ENCODE peak calls at places on chromosomes 2 and 18, in four cellular contexts. One of them, this sample, is unnamed.
A peak's percentile ranks its signal among the peaks of the same experiment; 100 is the strongest.

GRCh38 chr2:241391892-241392665 is 36.0 kb downstream of the FARP2 start:
- DNase-seq in endothelial cell: peak; percentile 27
- DNase-seq in GM13977: no peak
- DNase-seq in HS-5: no peak
- DNase-seq in this sample: no peak

GRCh38 chr2:12856934-12857660 is 140.4 kb downstream of the TRIB2 start:
- DNase-seq in endothelial cell: no peak
- DNase-seq in GM13977: no peak
- DNase-seq in HS-5: peak; percentile 84
- DNase-seq in this sample: no peak

GRCh38 chr2:232368311-232368731 is 10.2 kb upstream of the ALPP start:
- DNase-seq in endothelial cell: no peak
- DNase-seq in GM13977: no peak
- DNase-seq in HS-5: peak; percentile 39
- DNase-seq in this sample: no peak

GRCh38 chr2:172974762-172975161 is 100.9 kb upstream of the MAP3K20 start:
- DNase-seq in endothelial cell: no peak
- DNase-seq in GM13977: no peak
- DNase-seq in HS-5: no peak
- DNase-seq in this sample: no peak

GRCh38 chr2:120290737-120291136 is 38.1 kb downstream of the RALB start:
- DNase-seq in endothelial cell: no peak
- DNase-seq in GM13977: no peak
- DNase-seq in HS-5: no peak
- DNase-seq in this sample: no peak

GRCh38 chr2:200575957-200576356 is 9.9 kb upstream of the AOX1 start:
- DNase-seq in endothelial cell: no peak
- DNase-seq in GM13977: no peak
- DNase-seq in HS-5: no peak
- DNase-seq in this sample: no peak

GRCh38 chr2:28480403-28481049 is 15.3 kb upstream of the PLB1 start:
- DNase-seq in endothelial cell: no peak
- DNase-seq in GM13977: no peak
- DNase-seq in HS-5: no peak
- DNase-seq in this sample: no peak

GRCh38 chr2:68932392-68932791 is 20.3 kb downstream of the GKN2 start:
- DNase-seq in endothelial cell: no peak
- DNase-seq in GM13977: no peak
- DNase-seq in HS-5: no peak
- DNase-seq in this sample: no peak

GRCh38 chr2:11647834-11648600 is 22.0 kb downstream of the NTSR2 start:
- DNase-seq in endothelial cell: no peak
- DNase-seq in GM13977: no peak
- DNase-seq in HS-5: no peak
- DNase-seq in this sample: no peak

GRCh38 chr2:33522571-33522970 is 46.1 kb downstream of the RASGRP3 start:
- DNase-seq in endothelial cell: no peak
- DNase-seq in GM13977: no peak
- DNase-seq in HS-5: no peak
- DNase-seq in this sample: no peak

GRCh38 chr2:240632291-240632670 is 7.0 kb downstream of the GPR35 start:
- DNase-seq in endothelial cell: no peak
- DNase-seq in GM13977: no peak
- DNase-seq in HS-5: no peak
- DNase-seq in this sample: no peak

GRCh38 chr2:113283704-113284284 is 5.1 kb upstream of the PAX8 start:
- DNase-seq in endothelial cell: no peak
- DNase-seq in GM13977: no peak
- DNase-seq in HS-5: peak; percentile 88
- DNase-seq in this sample: peak; percentile 83

GRCh38 chr2:28750316-28751101 is 1.1 kb upstream of the PPP1CB start:
- DNase-seq in endothelial cell: no peak
- DNase-seq in GM13977: peak; percentile 15
- DNase-seq in HS-5: no peak
- DNase-seq in this sample: peak; percentile 61

GRCh38 chr2:69734040-69734611 is 7.8 kb upstream of the ANXA4 start:
- DNase-seq in endothelial cell: no peak
- DNase-seq in GM13977: no peak
- DNase-seq in HS-5: no peak
- DNase-seq in this sample: peak; percentile 88

GRCh38 chr2:241553981-241554380 is 4.6 kb upstream of the BOK start:
- DNase-seq in endothelial cell: no peak
- DNase-seq in GM13977: no peak
- DNase-seq in HS-5: no peak
- DNase-seq in this sample: no peak

GRCh38 chr18:36757081-36757480 is 71.7 kb downstream of the TPGS2 start:
- DNase-seq in endothelial cell: peak; percentile 22
- DNase-seq in GM13977: peak; percentile 40
- DNase-seq in HS-5: peak; percentile 38
- DNase-seq in this sample: peak; percentile 12

GRCh38 chr2:120508581-120509041 is 162.7 kb downstream of the INHBB start:
- DNase-seq in endothelial cell: no peak
- DNase-seq in GM13977: no peak
- DNase-seq in HS-5: no peak
- DNase-seq in this sample: no peak

GRCh38 chr2:11808016-11808400 is 61.6 kb downstream of the LPIN1 start:
- DNase-seq in endothelial cell: no peak
- DNase-seq in GM13977: no peak
- DNase-seq in HS-5: no peak
- DNase-seq in this sample: no peak

GRCh38 chr18:26579941-26580618 is 31.7 kb upstream of the KCTD1 start:
- DNase-seq in endothelial cell: no peak
- DNase-seq in GM13977: no peak
- DNase-seq in HS-5: no peak
- DNase-seq in this sample: no peak

GRCh38 chr18:58024139-58024538 is 19.9 kb upstream of the NEDD4L start:
- DNase-seq in endothelial cell: no peak
- DNase-seq in GM13977: no peak
- DNase-seq in HS-5: no peak
- DNase-seq in this sample: no peak

GRCh38 chr2:33788044-33788443 is 188.9 kb upstream of the FAM98A start:
- DNase-seq in endothelial cell: no peak
- DNase-seq in GM13977: no peak
- DNase-seq in HS-5: peak; percentile 59
- DNase-seq in this sample: peak; percentile 61

GRCh38 chr18:35454803-35455202 is 43.0 kb downstream of the INO80C start:
- DNase-seq in endothelial cell: no peak
- DNase-seq in GM13977: no peak
- DNase-seq in HS-5: no peak
- DNase-seq in this sample: no peak

GRCh38 chr18:62480927-62481326 is 41.9 kb upstream of the ZCCHC2 start:
- DNase-seq in endothelial cell: no peak
- DNase-seq in GM13977: no peak
- DNase-seq in HS-5: no peak
- DNase-seq in this sample: no peak

GRCh38 chr2:48545244-48545643 is 15.3 kb downstream of the STON1 start:
- DNase-seq in endothelial cell: no peak
- DNase-seq in GM13977: no peak
- DNase-seq in HS-5: no peak
- DNase-seq in this sample: no peak

GRCh38 chr2:28325567-28326468 is 66.8 kb upstream of the FOSL2 start:
- DNase-seq in endothelial cell: no peak
- DNase-seq in GM13977: no peak
- DNase-seq in HS-5: no peak
- DNase-seq in this sample: peak; percentile 55

GRCh38 chr18:56121669-56122068 is 516.7 kb downstream of the TXNL1 start:
- DNase-seq in endothelial cell: no peak
- DNase-seq in GM13977: no peak
- DNase-seq in HS-5: no peak
- DNase-seq in this sample: no peak

GRCh38 chr2:126399001-126399400 is 257.0 kb upstream of the GYPC start:
- DNase-seq in endothelial cell: peak; percentile 14
- DNase-seq in GM13977: no peak
- DNase-seq in HS-5: no peak
- DNase-seq in this sample: no peak

GRCh38 chr18:24869285-24869684 is 408.8 kb downstream of the HRH4 start:
- DNase-seq in endothelial cell: no peak
- DNase-seq in GM13977: no peak
- DNase-seq in HS-5: no peak
- DNase-seq in this sample: no peak

This sample was measured in epithelial cell of proximal tubule.